ENCODE peak calls at places on chromosome 3, in nine cellular contexts. T is ovary, Z is hepatocyte, Q is right atrium auricular region, O is breast epithelium, P is fibroblast of lung, X is neural progenitor cell, A is heart left ventricle, V is esophagus muscularis mucosa. M is an unnamed sample. For H3K27me3, H3K4me1 and H3K9me3, the result is how much of the 10 kb centered on the place peaks cover.

GRCh38 chr3:16378415-16378814 is 113.4 kb downstream of the OXNAD1 start:
- DNase-seq in T (no peak), Z (no peak), Q (no peak), O (no peak), P (no peak), X (no peak), A (no peak), V (no peak), M (no peak)

GRCh38 chr3:185585523-185585861 is 603 bp upstream of the SENP2 start:
- DNase-seq in T (no peak), Z (peak), Q (no peak), O (no peak), P (no peak), X (no peak), A (no peak), V (no peak), M (no peak)

GRCh38 chr3:151879684-151880282 is 6.3 kb downstream of the SUCNR1 start:
- DNase-seq in T (no peak), Z (no peak), Q (no peak), O (no peak), P (peak), X (no peak), A (no peak), V (no peak), M (no peak)

GRCh38 chr3:56365905-56366640 is 102.2 kb downstream of the ERC2 start:
- DNase-seq in T (no peak), Z (no peak), Q (no peak), O (no peak), P (peak), X (no peak), A (no peak), V (no peak), M (no peak)

GRCh38 chr3:150252462-150252861 is 155.6 kb upstream of the TSC22D2 start:
- DNase-seq in T (no peak), Z (no peak), Q (no peak), O (no peak), P (peak), X (no peak), A (no peak), V (no peak), M (no peak)

GRCh38 chr3:77539677-77540076 is 499.8 kb downstream of the ROBO2 start:
- DNase-seq in T (no peak), Z (no peak), Q (no peak), O (no peak), P (no peak), X (no peak), A (no peak), V (no peak), M (no peak)

GRCh38 chr3:64053581-64053980 is 30.3 kb upstream of the PSMD6 start:
- DNase-seq in T (no peak), Z (no peak), Q (no peak), O (no peak), P (no peak), X (no peak), A (no peak), V (no peak), M (no peak)

GRCh38 chr3:79598594-79598993 is 169.2 kb downstream of the ROBO1 start:
- DNase-seq in T (peak), Z (peak), Q (no peak), O (no peak), P (peak), X (peak), A (no peak), V (no peak), M (peak)

GRCh38 chr3:148513066-148513671 is 184.5 kb upstream of the AGTR1 start:
- DNase-seq in T (no peak), Z (no peak), Q (no peak), O (no peak), P (peak), X (no peak), A (no peak), V (no peak), M (peak)

GRCh38 chr3:4492240-4493007 is 724 bp upstream of the ITPR1 start:
- DNase-seq in T (peak), Z (peak), Q (peak), O (peak), P (peak), X (peak), A (peak), V (peak), M (peak)

GRCh38 chr3:56110886-56111285 is 357.4 kb downstream of the ERC2 start:
- DNase-seq in T (no peak), Z (no peak), Q (no peak), O (no peak), P (no peak), X (peak), A (no peak), V (no peak), M (no peak)

GRCh38 chr3:114231616-114232015 is 5.8 kb downstream of the ZNF80 start:
- DNase-seq in T (no peak), Z (no peak), Q (no peak), O (no peak), P (no peak), X (no peak), A (no peak), V (no peak), M (no peak)

GRCh38 chr3:40323946-40324345 is 14.4 kb downstream of the EIF1B start:
- DNase-seq in T (no peak), Z (no peak), Q (no peak), O (no peak), P (no peak), X (no peak), A (no peak), V (peak), M (no peak)

GRCh38 chr3:40321818-40322217 is 12.3 kb downstream of the EIF1B start:
- DNase-seq in T (no peak), Z (no peak), Q (no peak), O (no peak), P (no peak), X (no peak), A (no peak), V (peak), M (no peak)

GRCh38 chr3:40325465-40325864 is 16.0 kb downstream of the EIF1B start:
- DNase-seq in T (no peak), Z (no peak), Q (no peak), O (no peak), P (no peak), X (no peak), A (no peak), V (no peak), M (no peak)

GRCh38 chr3:40329081-40329480 is 19.6 kb downstream of the EIF1B start:
- DNase-seq in T (no peak), Z (no peak), Q (no peak), O (no peak), P (no peak), X (no peak), A (no peak), V (no peak), M (no peak)

DNA sequence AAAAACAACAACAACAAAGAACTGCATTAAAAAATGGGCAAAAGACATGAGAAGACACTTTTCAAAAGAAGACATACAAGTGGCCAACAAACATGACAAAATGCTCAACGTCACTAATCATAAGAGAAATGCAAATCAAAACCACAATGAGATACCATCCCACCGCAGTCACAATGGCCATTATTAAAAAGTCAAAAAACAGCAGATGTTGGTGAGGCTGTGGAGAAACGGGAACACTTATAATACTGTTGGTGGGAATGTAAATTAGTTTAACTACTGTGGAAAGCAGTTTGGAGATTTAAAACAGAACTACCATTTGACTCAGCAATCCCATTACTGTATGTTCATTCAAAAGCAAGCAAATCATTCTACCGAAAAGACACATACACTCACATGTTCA is 15.1 kb downstream of the EIF1B start:
- DNase-seq in T (no peak), Z (no peak), Q (no peak), O (no peak), P (peak), X (no peak), A (no peak), V (no peak), M (no peak)
- H3K27me3 ChIP-seq in T (under half), Z (under half), Q (under half), O (under half), P (under half), X (under half), A (under half), V (under half), M (under half)

GRCh38 chr3:71207632-71208031 is 375.9 kb downstream of the FOXP1 start:
- DNase-seq in T (no peak), Z (peak), Q (no peak), O (no peak), P (no peak), X (no peak), A (no peak), V (no peak), M (no peak)
- H3K4me1 ChIP-seq in T (under half), Z (half or more), Q (half or more), O (under half), P (under half), X (half or more), A (under half), V (half or more), M (half or more)

DNA sequence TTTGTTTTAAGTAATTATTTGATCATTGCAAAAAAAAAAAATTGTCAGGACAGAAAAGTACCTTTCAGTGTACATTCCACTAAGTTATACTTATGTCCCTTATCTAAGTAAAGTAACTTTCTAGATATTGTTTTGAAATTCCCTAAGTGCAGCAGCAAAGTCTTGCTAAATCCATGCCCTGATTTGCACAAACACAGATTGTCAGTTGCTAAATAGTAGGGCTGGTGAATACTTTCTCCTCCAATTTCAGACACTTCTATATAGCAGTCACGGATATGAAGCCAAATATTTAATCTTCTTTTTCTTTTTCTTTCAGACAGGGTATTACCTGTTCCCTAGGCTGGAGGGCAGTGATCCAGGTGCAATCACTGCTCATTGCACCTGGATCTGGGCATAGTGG is 12.9 kb downstream of the LRRC2 start:
- DNase-seq in T (no peak), Z (no peak), Q (no peak), O (no peak), P (no peak), X (no peak), A (no peak), V (no peak), M (no peak)
- H3K9me3 ChIP-seq in T (under half), Z (under half), Q (under half), O (under half), P (under half), X (under half), A (under half), V (under half), M (under half)

GRCh38 chr3:170467560-170467959 is 48.9 kb downstream of the CLDN11 start:
- DNase-seq in T (no peak), Z (no peak), Q (no peak), O (no peak), P (no peak), X (no peak), A (no peak), V (no peak), M (no peak)

GRCh38 chr3:170458285-170458684 is 39.6 kb downstream of the CLDN11 start:
- DNase-seq in T (no peak), Z (no peak), Q (no peak), O (no peak), P (no peak), X (no peak), A (no peak), V (no peak), M (no peak)

GRCh38 chr3:170465935-170466334 is 47.3 kb downstream of the CLDN11 start:
- DNase-seq in T (no peak), Z (no peak), Q (no peak), O (no peak), P (no peak), X (no peak), A (no peak), V (no peak), M (no peak)

GRCh38 chr3:170467007-170467406 is 48.3 kb downstream of the CLDN11 start:
- DNase-seq in T (no peak), Z (no peak), Q (no peak), O (no peak), P (no peak), X (no peak), A (no peak), V (peak), M (no peak)

GRCh38 chr3:170463011-170463410 is 44.3 kb downstream of the CLDN11 start:
- DNase-seq in T (no peak), Z (no peak), Q (no peak), O (no peak), P (no peak), X (no peak), A (no peak), V (peak), M (no peak)
- H3K27me3 ChIP-seq in T (under half), Z (under half), Q (under half), O (under half), P (under half), X (under half), A (under half), V (under half), M (under half)

DNA sequence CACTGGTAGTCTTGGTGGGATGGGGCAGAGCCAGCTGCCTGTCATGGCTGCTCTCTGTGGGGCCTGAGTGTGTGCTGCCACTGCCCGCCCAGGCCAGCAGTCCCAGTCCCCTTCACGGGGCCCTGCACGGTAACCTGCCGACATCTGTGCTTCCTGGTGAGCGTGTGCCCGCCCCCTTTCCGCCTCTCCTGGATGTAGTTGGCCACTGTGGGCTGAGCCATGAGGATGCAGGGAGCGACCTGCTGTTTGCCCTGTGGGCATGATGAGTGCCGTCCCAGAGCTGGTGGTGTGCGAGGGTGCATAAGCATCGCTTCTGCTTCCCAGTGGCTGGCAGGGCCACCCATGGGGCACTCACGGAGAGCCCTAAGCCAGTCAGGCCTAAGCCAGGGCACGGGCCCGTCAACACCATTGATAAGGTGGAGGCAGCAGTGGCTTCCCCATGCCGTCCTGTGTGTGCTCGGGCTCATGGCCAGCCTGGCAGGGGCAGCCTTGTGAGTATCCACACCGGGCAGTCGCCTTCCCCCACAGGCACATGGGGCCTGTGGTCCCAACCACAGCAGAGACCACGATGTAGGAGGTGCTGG is 14.6 kb downstream of the PLXNA1 start:
- DNase-seq in T (no peak), Z (no peak), Q (no peak), O (no peak), P (no peak), X (no peak), A (peak), V (no peak), M (no peak)
- H3K4me1 ChIP-seq in T (under half), Z (under half), Q (half or more), O (under half), P (under half), X (under half), A (half or more), V (half or more), M (under half)

GRCh38 chr3:129919357-129919756 is 25.8 kb upstream of the TMCC1 start:
- DNase-seq in T (no peak), Z (no peak), Q (no peak), O (no peak), P (no peak), X (no peak), A (no peak), V (no peak), M (no peak)
- H3K9me3 ChIP-seq in T (under half), Z (under half), Q (under half), O (under half), P (under half), X (under half), A (half or more), V (under half), M (under half)

GRCh38 chr3:196749125-196749524 is 9.5 kb downstream of the PAK2 start:
- DNase-seq in T (no peak), Z (no peak), Q (no peak), O (no peak), P (no peak), X (no peak), A (no peak), V (no peak), M (no peak)

GRCh38 chr3:196754215-196754937 is 14.7 kb downstream of the PAK2 start:
- DNase-seq in T (no peak), Z (peak), Q (no peak), O (no peak), P (no peak), X (no peak), A (no peak), V (no peak), M (no peak)

GRCh38 chr3:196757876-196758739 is 18.5 kb downstream of the PAK2 start:
- DNase-seq in T (no peak), Z (peak), Q (no peak), O (no peak), P (peak), X (no peak), A (no peak), V (no peak), M (no peak)

GRCh38 chr3:196756738-196757137 is 17.1 kb downstream of the PAK2 start:
- DNase-seq in T (no peak), Z (no peak), Q (no peak), O (no peak), P (no peak), X (no peak), A (no peak), V (no peak), M (no peak)

GRCh38 chr3:196753201-196753600 is 13.5 kb downstream of the PAK2 start:
- DNase-seq in T (no peak), Z (no peak), Q (no peak), O (no peak), P (no peak), X (no peak), A (no peak), V (no peak), M (no peak)
- H3K27me3 ChIP-seq in T (under half), Z (under half), Q (under half), O (under half), P (under half), X (under half), A (under half), V (under half), M (under half)

GRCh38 chr3:20068512-20069177 is 28.4 kb downstream of the KAT2B start:
- DNase-seq in T (no peak), Z (no peak), Q (no peak), O (no peak), P (no peak), X (no peak), A (no peak), V (no peak), M (no peak)
- H3K4me1 ChIP-seq in T (under half), Z (under half), Q (under half), O (under half), P (under half), X (under half), A (under half), V (half or more), M (under half)

GRCh38 chr3:41127414-41127813 is 71.9 kb upstream of the CTNNB1 start:
- DNase-seq in T (no peak), Z (no peak), Q (no peak), O (no peak), P (no peak), X (no peak), A (no peak), V (no peak), M (no peak)
- H3K9me3 ChIP-seq in T (under half), Z (under half), Q (under half), O (under half), P (under half), X (under half), A (under half), V (under half), M (under half)

GRCh38 chr3:13281657-13282527 is 138.2 kb downstream of the NUP210 start:
- DNase-seq in T (no peak), Z (no peak), Q (peak), O (no peak), P (no peak), X (peak), A (peak), V (no peak), M (no peak)

GRCh38 chr3:13282528-13282985 is 137.6 kb downstream of the NUP210 start:
- DNase-seq in T (no peak), Z (peak), Q (no peak), O (no peak), P (no peak), X (peak), A (no peak), V (no peak), M (no peak)

GRCh38 chr3:13285007-13285567 is 135.0 kb downstream of the NUP210 start:
- DNase-seq in T (no peak), Z (no peak), Q (no peak), O (no peak), P (no peak), X (no peak), A (no peak), V (no peak), M (no peak)

GRCh38 chr3:13282986-13283876 is 136.9 kb downstream of the NUP210 start:
- DNase-seq in T (no peak), Z (peak), Q (no peak), O (no peak), P (peak), X (peak), A (peak), V (no peak), M (peak)

GRCh38 chr3:13283877-13284264 is 136.3 kb downstream of the NUP210 start:
- DNase-seq in T (no peak), Z (no peak), Q (no peak), O (no peak), P (no peak), X (no peak), A (no peak), V (no peak), M (no peak)
- H3K27me3 ChIP-seq in T (under half), Z (under half), Q (under half), O (under half), P (under half), X (under half), A (under half), V (under half), M (under half)

M was measured in A673.